ENCODE peak calls at places on chromosomes 6 and 20, in four cellular contexts. D is GM12891, A is K562, W is HepG2. O is an unnamed sample.

GRCh38 chr6:2478200-2478599 is 232.8 kb upstream of the GMDS start:
- DNase-seq in D (no peak), A (no peak), W (no peak), O (no peak)

GRCh38 chr20:63969851-63970713 is at the start of gene ZNF512B:
- DNase-seq in D (peak; percentile 80), A (peak; percentile 91), W (peak; percentile 66), O (peak; percentile 82)

GRCh38 chr20:25007491-25008305 is 15.1 kb upstream of the APMAP start:
- DNase-seq in D (no peak), A (no peak), W (no peak), O (no peak)

GRCh38 chr6:80605165-80605989 is 498.9 kb downstream of the BCKDHB start:
- DNase-seq in D (no peak), A (no peak), W (peak; percentile 18), O (no peak)

GRCh38 chr6:43506171-43506570 is 4.0 kb downstream of the LRRC73 start:
- DNase-seq in D (no peak), A (no peak), W (no peak), O (no peak)

GRCh38 chr6:34074064-34074739 is 71.7 kb downstream of the GRM4 start:
- DNase-seq in D (no peak), A (no peak), W (no peak), O (no peak)

GRCh38 chr6:87669051-87669450 is 33.0 kb downstream of the AKIRIN2 start:
- DNase-seq in D (no peak), A (no peak), W (no peak), O (no peak)

GRCh38 chr6:104969785-104970581 is 13.1 kb downstream of the LIN28B start:
- DNase-seq in D (no peak), A (no peak), W (peak; percentile 60), O (no peak)

GRCh38 chr6:157221049-157221816 is 102.1 kb downstream of the TMEM242 start:
- DNase-seq in D (peak; percentile 83), A (peak; percentile 95), W (peak; percentile 69), O (peak; percentile 76)

GRCh38 chr6:2658788-2659187 is 91.9 kb downstream of the MYLK4 start:
- DNase-seq in D (no peak), A (no peak), W (peak; percentile 68), O (no peak)

GRCh38 chr20:26163890-26164289 is 467.2 kb upstream of the ZNF337 start:
- DNase-seq in D (no peak), A (no peak), W (no peak), O (no peak)

GRCh38 chr20:3545401-3545925 is 74.6 kb downstream of the ATRN start:
- DNase-seq in D (no peak), A (no peak), W (no peak), O (no peak)

GRCh38 chr20:52361650-52362049 is 170.1 kb upstream of the ZFP64 start:
- DNase-seq in D (no peak), A (no peak), W (no peak), O (no peak)

GRCh38 chr6:155472886-155473285 is 17.2 kb upstream of the NOX3 start:
- DNase-seq in D (no peak), A (no peak), W (no peak), O (no peak)

GRCh38 chr20:37228111-37228510 is 33.5 kb downstream of the GHRH start:
- DNase-seq in D (no peak), A (no peak), W (no peak), O (no peak)

GRCh38 chr6:81995548-81996289 is 243.2 kb upstream of the TENT5A start:
- DNase-seq in D (no peak), A (no peak), W (no peak), O (no peak)

GRCh38 chr6:131191590-131191989 is 56.3 kb downstream of the AKAP7 start:
- DNase-seq in D (no peak), A (no peak), W (no peak), O (no peak)
- TF ChIP-seq POLR2AphosphoS5 in D (no peak), A (no peak), W (no peak), O (no peak)

DNA sequence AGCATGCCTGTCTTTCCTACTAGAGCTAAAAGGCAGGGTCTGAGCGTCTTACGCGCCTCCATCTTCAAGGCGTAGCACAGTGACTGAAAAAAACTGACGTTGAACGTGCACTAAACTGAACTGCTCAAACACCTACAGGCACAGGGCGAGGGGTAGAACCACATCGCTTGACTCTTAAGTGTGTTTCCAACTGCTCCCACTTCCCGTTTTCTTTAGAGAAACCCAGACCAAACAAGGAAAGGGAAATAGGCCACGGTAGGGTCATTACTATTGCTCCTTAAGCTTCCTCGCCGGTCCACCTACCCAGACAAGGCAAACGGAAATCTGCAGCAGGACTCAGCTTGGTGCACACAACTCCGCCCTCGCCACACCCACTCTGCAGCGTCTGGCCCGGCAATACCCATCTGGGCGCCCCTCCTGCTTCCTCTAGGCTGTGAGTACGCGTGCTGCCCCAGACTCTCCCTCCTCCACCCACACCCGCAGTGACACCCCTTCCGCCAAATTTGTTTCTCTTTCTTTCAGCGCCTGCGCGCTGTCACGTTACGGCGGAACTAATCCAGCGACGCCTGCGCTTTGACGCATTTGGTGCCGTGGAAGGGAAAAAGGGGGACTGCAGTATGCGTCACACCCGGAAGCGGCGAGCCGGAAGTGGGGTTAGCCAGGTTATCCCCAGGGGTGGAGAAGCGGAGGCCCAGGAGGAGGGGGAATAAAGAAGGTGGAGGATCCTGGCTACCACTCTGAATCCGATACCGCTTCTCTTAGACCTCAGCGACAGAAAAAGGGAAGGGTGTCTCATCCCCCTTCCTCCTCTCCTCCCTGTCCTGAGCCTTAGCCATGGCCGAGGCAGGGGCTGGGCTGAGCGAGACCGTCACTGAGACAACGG is at the start of gene PPP1R11:
- DNase-seq in D (peak; percentile 83), A (peak; percentile 96), W (peak; percentile 99), O (peak; percentile 76)
- TF ChIP-seq POLR2A in D (peak; percentile 90), A (peak; percentile 93), W (peak; percentile 85), O (peak; percentile 88)

DNA sequence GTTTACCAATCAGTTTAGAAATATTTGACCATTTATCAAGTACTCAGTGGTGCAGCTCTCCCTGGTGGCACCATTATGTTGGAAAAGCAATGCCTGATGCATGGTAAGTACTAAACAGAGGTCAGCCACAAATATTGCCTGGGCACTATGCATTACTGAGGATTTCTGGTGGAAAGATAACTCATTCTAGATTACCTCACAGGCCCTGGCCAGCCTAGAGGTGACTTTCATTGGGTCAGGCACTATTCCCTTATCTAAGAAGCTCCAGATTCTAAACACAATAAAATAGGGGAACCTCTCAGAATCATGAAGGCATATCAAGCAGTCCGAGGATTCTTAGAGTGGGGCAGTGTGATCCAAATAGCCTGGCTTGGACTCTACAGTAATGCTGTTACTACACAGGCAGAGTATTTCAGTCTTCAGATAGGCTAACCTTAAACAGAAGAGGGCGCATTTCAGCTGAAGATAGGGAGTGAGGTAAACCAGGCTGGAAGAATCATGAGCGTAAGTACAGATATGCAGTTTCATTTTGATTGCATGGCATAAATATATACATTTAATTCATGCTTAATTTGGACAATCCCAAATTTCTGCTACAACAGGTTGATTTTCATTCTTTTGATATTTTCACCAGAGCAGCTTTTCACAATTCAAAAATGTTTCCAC is 12.1 kb downstream of the LGSN start:
- DNase-seq in D (peak; percentile 2), A (no peak), W (peak; percentile 72), O (no peak)
- TF ChIP-seq TAF1 in D (no peak), A (no peak), W (no peak), O (no peak)

GRCh38 chr20:49459684-49460083 is 22.8 kb downstream of the KCNB1 start:
- DNase-seq in D (no peak), A (no peak), W (no peak), O (no peak)
- TF ChIP-seq POLR2AphosphoS5 in D (no peak), A (no peak), W (no peak), O (no peak)

GRCh38 chr6:18119236-18119635 is 3.2 kb downstream of the NHLRC1 start:
- DNase-seq in D (no peak), A (no peak), W (no peak), O (no peak)

GRCh38 chr6:18121580-18122127 is 823 bp downstream of the NHLRC1 start:
- DNase-seq in D (no peak), A (no peak), W (peak; percentile 27), O (no peak)

GRCh38 chr6:18118330-18118729 is 4.1 kb downstream of the NHLRC1 start:
- DNase-seq in D (no peak), A (no peak), W (no peak), O (no peak)

GRCh38 chr6:18126116-18126515 is 3.6 kb upstream of the NHLRC1 start:
- DNase-seq in D (no peak), A (no peak), W (no peak), O (no peak)

GRCh38 chr6:18122128-18123093 is at the start of gene NHLRC1:
- DNase-seq in D (peak; percentile 79), A (no peak), W (peak; percentile 84), O (peak; percentile 54)
- TF ChIP-seq POLR2A in D (no peak), A (no peak), W (no peak), O (peak; percentile 28)

GRCh38 chr6:38169826-38170526 is 350.4 kb downstream of the ZFAND3 start:
- DNase-seq in D (no peak), A (no peak), W (no peak), O (no peak)
- TF ChIP-seq TAF1 in D (no peak), A (no peak), W (no peak), O (no peak)

DNA sequence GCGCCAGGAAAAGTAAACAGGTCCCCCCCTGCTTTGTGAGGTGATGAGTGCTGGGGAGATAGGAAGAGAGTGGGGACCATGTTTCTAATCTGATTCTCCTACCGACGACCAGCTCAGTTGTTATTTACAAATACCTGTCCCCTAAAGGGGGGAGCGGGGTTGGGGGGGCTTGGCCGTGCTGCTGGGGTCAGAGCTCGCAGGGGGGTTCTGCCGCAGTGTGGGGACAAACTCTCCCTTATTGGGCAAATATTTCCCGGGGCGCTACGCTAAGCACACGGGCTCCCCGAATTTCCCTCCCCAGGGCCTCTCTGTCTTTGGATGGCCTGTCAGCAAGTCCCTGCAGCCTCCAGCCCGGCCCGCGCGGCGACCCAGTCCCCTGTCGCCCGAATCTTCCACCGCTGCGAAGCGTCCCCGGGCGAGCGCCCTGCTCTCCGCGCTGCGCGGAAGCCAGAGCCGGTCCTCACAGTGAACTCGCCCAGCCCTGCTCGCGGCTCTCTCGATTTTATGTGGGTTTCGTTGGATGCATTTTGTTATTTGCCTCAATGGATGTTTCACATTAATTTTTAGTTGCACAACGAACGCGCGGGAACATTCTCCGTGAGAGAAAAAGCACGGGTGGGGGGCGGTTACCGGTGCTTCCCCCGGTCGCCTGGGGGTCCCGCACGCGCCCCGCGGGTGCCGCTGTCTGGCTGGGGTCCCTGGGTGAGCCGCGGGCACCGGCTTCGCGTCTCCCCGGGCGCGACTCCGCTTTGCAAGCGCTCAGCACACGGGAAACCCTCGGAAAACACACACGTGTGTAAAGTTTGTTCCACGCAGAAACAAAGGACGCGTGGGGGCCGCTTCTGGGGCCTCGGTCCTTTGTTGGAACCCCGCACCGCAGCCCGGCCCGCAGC is 1.5 kb upstream of the STX16 start:
- DNase-seq in D (no peak), A (no peak), W (no peak), O (no peak)
- TF ChIP-seq POLR2AphosphoS5 in D (no peak), A (no peak), W (no peak), O (no peak)